ENCODE peak calls at places on chromosomes 5 and 9, in four cellular contexts. Y, F, Q and J are unnamed samples.

GRCh38 chr5:109848130-109848529 is 158.4 kb downstream of the MAN2A1 start:
- DNase-seq in F (no peak), Q (no peak), Y (no peak), J (no peak)

GRCh38 chr9:136328622-136329041 is 1.3 kb downstream of the GPSM1 start:
- DNase-seq in Y (peak; percentile 59), Q (peak; percentile 55), F (peak; percentile 58), J (no peak)

GRCh38 chr5:147853372-147853987 is 22.0 kb upstream of the SPINK1 start:
- DNase-seq in Q (no peak), F (no peak), Y (no peak), J (no peak)

GRCh38 chr9:134210511-134210907 is 46.1 kb upstream of the RNU6ATAC start:
- DNase-seq in Y (no peak), F (no peak), Q (no peak), J (no peak)

GRCh38 chr5:171433952-171434676 is 14.7 kb downstream of the FGF18 start:
- DNase-seq in F (no peak), Y (no peak), Q (no peak), J (no peak)

GRCh38 chr5:33275391-33275790 is 165.4 kb upstream of the TARS1 start:
- DNase-seq in Y (no peak), Q (peak; percentile 60), F (no peak), J (no peak)

GRCh38 chr9:8205580-8205979 is 406.0 kb upstream of the DMAC1 start:
- DNase-seq in Y (no peak), F (no peak), Q (peak; percentile 19), J (no peak)

GRCh38 chr5:1652873-1653707 is 129.3 kb upstream of the LPCAT1 start:
- DNase-seq in Y (no peak), F (no peak), Q (no peak), J (no peak)

GRCh38 chr9:16704489-16705111 is 165.9 kb downstream of the BNC2 start:
- DNase-seq in Y (no peak), F (no peak), Q (no peak), J (peak; percentile 50)

GRCh38 chr9:99851028-99851822 is 29.5 kb downstream of the NR4A3 start:
- DNase-seq in Y (no peak), Q (peak; percentile 6), F (no peak), J (no peak)

GRCh38 chr5:57676228-57677098 is 193.9 kb upstream of the ACTBL2 start:
- DNase-seq in Q (peak; percentile 26), Y (no peak), F (no peak), J (no peak)

GRCh38 chr5:133358271-133358670 is 254.1 kb downstream of the FSTL4 start:
- DNase-seq in Q (no peak), Y (no peak), F (no peak), J (no peak)

GRCh38 chr9:137647096-137647709 is 28.4 kb downstream of the EHMT1 start:
- DNase-seq in Y (no peak), F (no peak), Q (no peak), J (no peak)

GRCh38 chr9:38621434-38622082 is 1.2 kb upstream of the ANKRD18A start:
- DNase-seq in Q (peak; percentile 14), F (no peak), Y (no peak), J (peak; percentile 45)

GRCh38 chr9:91161465-91162275 is 200.0 kb downstream of the AUH start:
- DNase-seq in Y (no peak), Q (no peak), F (no peak), J (no peak)

GRCh38 chr5:126471875-126472537 is 48.8 kb downstream of the GRAMD2B start:
- DNase-seq in F (no peak), Q (peak; percentile 84), Y (no peak), J (no peak)

GRCh38 chr9:71487046-71487445 is 281.3 kb downstream of the CEMIP2 start:
- DNase-seq in Y (no peak), F (no peak), Q (no peak), J (peak; percentile 15)

GRCh38 chr5:102801375-102801774 is 46.3 kb downstream of the PAM start:
- DNase-seq in Y (no peak), F (no peak), Q (peak; percentile 36), J (no peak)

GRCh38 chr5:10400834-10401233 is 40.8 kb upstream of the ROPN1L start:
- DNase-seq in Q (no peak), Y (peak; percentile 34), F (no peak), J (no peak)

GRCh38 chr5:128920345-128921215 is 44.7 kb upstream of the SLC27A6 start:
- DNase-seq in Y (no peak), Q (peak; percentile 61), F (no peak), J (no peak)

GRCh38 chr5:15702102-15702501 is 202.1 kb downstream of the FBXL7 start:
- DNase-seq in Q (peak; percentile 74), F (no peak), Y (no peak), J (no peak)

GRCh38 chr5:131389096-131389868 is 125.4 kb downstream of the CDC42SE2 start:
- DNase-seq in Y (peak; percentile 17), F (no peak), Q (no peak), J (no peak)

GRCh38 chr9:89422151-89422918 is 75.6 kb downstream of the SEMA4D start:
- DNase-seq in F (no peak), Q (peak; percentile 60), Y (no peak), J (no peak)

GRCh38 chr5:81856948-81857928 is 106.3 kb upstream of the SSBP2 start:
- DNase-seq in Q (peak; percentile 10), F (peak; percentile 87), Y (no peak), J (peak; percentile 42)

GRCh38 chr9:112887377-112887776 is 3.3 kb downstream of the SLC46A2 start:
- DNase-seq in F (peak; percentile 4), Y (no peak), Q (no peak), J (peak; percentile 79)

GRCh38 chr9:86452194-86452828 is 98.1 kb upstream of the TUT7 start:
- DNase-seq in F (no peak), Q (no peak), Y (no peak), J (no peak)

GRCh38 chr9:83508072-83508471 is 30.1 kb downstream of the FRMD3 start:
- DNase-seq in F (no peak), Y (no peak), Q (no peak), J (no peak)

GRCh38 chr5:6568383-6568782 is 64.5 kb downstream of the NSUN2 start:
- DNase-seq in Y (no peak), Q (no peak), F (no peak), J (no peak)

GRCh38 chr5:80139573-80139972 is 104.4 kb downstream of the THBS4 start:
- DNase-seq in Q (no peak), F (no peak), Y (no peak), J (no peak)

GRCh38 chr5:115842089-115842881 is 550 bp downstream of the AP3S1 start:
- DNase-seq in F (peak; percentile 81), Q (no peak), Y (no peak), J (no peak)